ENCODE peak calls at places on chromosomes 2 and 18, in nine cellular contexts. O is CD8-positive, alpha-beta memory T cell; J is M059J; G is germinal center; I is COR-L47; P is OCI-LY7; F is tibial artery; L is choroid plexus epithelial cell; A is foreskin fibroblast. W is an unnamed sample.

GRCh38 chr2:233116946-233117345 is 56.8 kb downstream of the INPP5D start:
- DNase-seq in O (no peak), J (no peak), G (no peak), I (no peak), P (no peak), F (peak), L (no peak), A (no peak), W (no peak)

GRCh38 chr2:238567067-238567855 is 140.5 kb downstream of the ASB1 start:
- DNase-seq in O (no peak), J (no peak), G (no peak), I (no peak), P (no peak), F (no peak), L (no peak), A (no peak), W (no peak)

GRCh38 chr2:183207110-183207509 is 82.9 kb downstream of the NUP35 start:
- DNase-seq in O (no peak), J (peak), G (no peak), I (no peak), P (no peak), F (no peak), L (peak), A (peak), W (no peak)

GRCh38 chr2:239196474-239197021 is 204.3 kb downstream of the HDAC4 start:
- DNase-seq in O (no peak), J (no peak), G (no peak), I (no peak), P (no peak), F (peak), L (no peak), A (no peak), W (no peak)

GRCh38 chr2:232142049-232142448 is 180.5 kb downstream of the DIS3L2 start:
- DNase-seq in O (no peak), J (peak), G (peak), I (peak), P (peak), F (no peak), L (peak), A (peak), W (no peak)

GRCh38 chr2:200578778-200579177 is 7.0 kb upstream of the AOX1 start:
- DNase-seq in O (no peak), J (peak), G (no peak), I (no peak), P (peak), F (no peak), L (peak), A (peak), W (no peak)

GRCh38 chr2:66940082-66940481 is 457.1 kb upstream of the ETAA1 start:
- DNase-seq in O (no peak), J (no peak), G (no peak), I (no peak), P (no peak), F (no peak), L (no peak), A (no peak), W (no peak)

GRCh38 chr18:46481048-46481846 is 175.8 kb downstream of the LOXHD1 start:
- DNase-seq in O (peak), J (peak), G (peak), I (peak), P (peak), F (no peak), L (peak), A (peak), W (peak)

GRCh38 chr2:111119004-111119846 is 1.5 kb upstream of the BCL2L11 start:
- DNase-seq in O (peak), J (no peak), G (peak), I (no peak), P (peak), F (no peak), L (peak), A (peak), W (no peak)

GRCh38 chr2:12331698-12332097 is 385.0 kb upstream of the TRIB2 start:
- DNase-seq in O (no peak), J (no peak), G (no peak), I (no peak), P (no peak), F (no peak), L (no peak), A (no peak), W (no peak)

GRCh38 chr2:215693269-215693998 is 257.6 kb upstream of the FN1 start:
- DNase-seq in O (no peak), J (peak), G (no peak), I (no peak), P (no peak), F (no peak), L (peak), A (peak), W (peak)

GRCh38 chr2:467543-467891 is 179.6 kb upstream of the ALKAL2 start:
- DNase-seq in O (no peak), J (peak), G (no peak), I (no peak), P (no peak), F (no peak), L (no peak), A (no peak), W (no peak)

GRCh38 chr18:67862069-67862468 is 345.5 kb upstream of the DSEL start:
- DNase-seq in O (no peak), J (peak), G (no peak), I (no peak), P (no peak), F (no peak), L (peak), A (peak), W (no peak)

GRCh38 chr18:3122851-3123250 is 96.9 kb downstream of the MYOM1 start:
- DNase-seq in O (no peak), J (no peak), G (no peak), I (no peak), P (no peak), F (no peak), L (no peak), A (no peak), W (no peak)

GRCh38 chr2:236711440-236711839 is 141.8 kb downstream of the ACKR3 start:
- DNase-seq in O (no peak), J (peak), G (no peak), I (no peak), P (no peak), F (peak), L (peak), A (peak), W (peak)

GRCh38 chr2:164542584-164543021 is 78.7 kb downstream of the GRB14 start:
- DNase-seq in O (no peak), J (peak), G (no peak), I (peak), P (no peak), F (no peak), L (peak), A (peak), W (peak)

GRCh38 chr2:128028668-128029054 is 802 bp upstream of the SAP130 start:
- DNase-seq in O (no peak), J (no peak), G (no peak), I (no peak), P (no peak), F (no peak), L (peak), A (no peak), W (no peak)

GRCh38 chr18:59268722-59269562 is 4.3 kb downstream of the RAX start:
- DNase-seq in O (no peak), J (no peak), G (peak), I (peak), P (no peak), F (no peak), L (peak), A (peak), W (no peak)

GRCh38 chr2:16323551-16324543 is 341.8 kb downstream of the CYRIA start:
- DNase-seq in O (no peak), J (no peak), G (no peak), I (no peak), P (no peak), F (no peak), L (no peak), A (no peak), W (no peak)

GRCh38 chr2:149191915-149192314 is 138.5 kb upstream of the LYPD6 start:
- DNase-seq in O (no peak), J (no peak), G (no peak), I (no peak), P (no peak), F (no peak), L (no peak), A (no peak), W (no peak)

GRCh38 chr2:54329482-54330225 is 73.6 kb upstream of the TSPYL6 start:
- DNase-seq in O (no peak), J (peak), G (no peak), I (peak), P (peak), F (no peak), L (no peak), A (no peak), W (no peak)

GRCh38 chr2:241081643-241082337 is 20.3 kb downstream of the MTERF4 start:
- DNase-seq in O (no peak), J (no peak), G (no peak), I (no peak), P (no peak), F (no peak), L (no peak), A (no peak), W (no peak)

GRCh38 chr2:5540856-5541255 is 151.3 kb upstream of the SOX11 start:
- DNase-seq in O (no peak), J (no peak), G (no peak), I (no peak), P (no peak), F (no peak), L (no peak), A (no peak), W (no peak)

GRCh38 chr2:23513245-23513880 is 128.4 kb downstream of the KLHL29 start:
- DNase-seq in O (no peak), J (no peak), G (no peak), I (no peak), P (no peak), F (no peak), L (no peak), A (no peak), W (no peak)

GRCh38 chr2:65382323-65382722 is 50.1 kb downstream of the SPRED2 start:
- DNase-seq in O (no peak), J (no peak), G (no peak), I (no peak), P (no peak), F (no peak), L (no peak), A (no peak), W (no peak)

GRCh38 chr2:127763776-127764175 is 47.2 kb downstream of the WDR33 start:
- DNase-seq in O (no peak), J (no peak), G (no peak), I (no peak), P (no peak), F (no peak), L (peak), A (peak), W (peak)

GRCh38 chr2:80048296-80048695 is 256.3 kb downstream of the LRRTM1 start:
- DNase-seq in O (no peak), J (no peak), G (no peak), I (no peak), P (no peak), F (no peak), L (no peak), A (no peak), W (no peak)

GRCh38 chr18:67509711-67510110 is 6.8 kb downstream of the DSEL start:
- DNase-seq in O (no peak), J (peak), G (no peak), I (no peak), P (no peak), F (no peak), L (peak), A (peak), W (no peak)

GRCh38 chr2:191050640-191050987 is 36.6 kb upstream of the STAT1 start:
- DNase-seq in O (no peak), J (peak), G (no peak), I (no peak), P (no peak), F (peak), L (peak), A (peak), W (peak)

W was measured in skeletal muscle cell.